ENCODE peak calls at places on chromosomes 2 and 18, in six cellular contexts. E is effector CD4-positive, alpha-beta T cell; J is transverse colon; C is activated T-cell treated with anti-CD3 and anti-CD28 coated beads for 24 hours; A is C1 segment of cervical spinal cord; O is RCC 7860. M is an unnamed sample.

GRCh38 chr2:240569523-240569997 is 1.3 kb downstream of the RNPEPL1 start:
- DNase-seq in E (no peak), J (no peak), C (no peak), A (no peak), O (no peak), M (no peak)

GRCh38 chr2:226721541-226721940 is 78.1 kb downstream of the IRS1 start:
- DNase-seq in E (no peak), J (no peak), C (no peak), A (no peak), O (no peak), M (no peak)

GRCh38 chr18:55007582-55007981 is 48.3 kb upstream of the CCDC68 start:
- DNase-seq in E (no peak), J (no peak), C (no peak), A (no peak), O (no peak), M (no peak)

GRCh38 chr2:20071397-20072383 is 20.3 kb upstream of the LAPTM4A start:
- DNase-seq in E (no peak), J (no peak), C (no peak), A (no peak), O (no peak), M (no peak)

GRCh38 chr2:100179806-100180205 is 37.4 kb upstream of the AFF3 start:
- DNase-seq in E (no peak), J (no peak), C (no peak), A (no peak), O (no peak), M (no peak)

GRCh38 chr2:187959821-187960220 is 331.9 kb upstream of the GULP1 start:
- DNase-seq in E (no peak), J (no peak), C (no peak), A (no peak), O (peak; percentile 28), M (no peak)

GRCh38 chr2:241218131-241219029 is 29.9 kb downstream of the ANO7 start:
- DNase-seq in E (peak; percentile 21), J (peak; percentile 51), C (no peak), A (peak; percentile 7), O (peak; percentile 25), M (peak; percentile 80)

GRCh38 chr2:197628043-197628500 is 47.3 kb downstream of the RFTN2 start:
- DNase-seq in E (no peak), J (no peak), C (no peak), A (peak; percentile 48), O (no peak), M (no peak)

GRCh38 chr2:134717706-134718094 is 1.1 kb downstream of the TMEM163 start:
- DNase-seq in E (no peak), J (no peak), C (no peak), A (no peak), O (no peak), M (no peak)

GRCh38 chr18:58175122-58175687 is 131.2 kb downstream of the NEDD4L start:
- DNase-seq in E (no peak), J (no peak), C (no peak), A (no peak), O (no peak), M (no peak)

GRCh38 chr2:240635998-240636547 is 10.8 kb downstream of the GPR35 start:
- DNase-seq in E (no peak), J (no peak), C (no peak), A (no peak), O (no peak), M (no peak)

M was measured in GM13976.